ENCODE peak calls at places on chromosomes 4 and X, in nine cellular contexts. One of them, this sample, is unnamed.

GRCh38 chr4:126853715-126854114 is 779.0 kb upstream of the INTU start:
- DNase-seq in GM06990: no peak
- DNase-seq in T-cell: no peak
- DNase-seq in SHP77: no peak
- DNase-seq in HT1080: no peak
- DNase-seq in stimulated activated CD4-positive, alpha-beta T cell treated with anti-CD3 and anti-CD28 coated beads, Interleukin-12 subunit alpha, Interleukin-12 subunit beta, amount 100 ng/mL, for 24 hours: no peak
- DNase-seq in effector memory CD4-positive, alpha-beta T cell: no peak
- DNase-seq in activated T-helper 2 cell treated with anti-CD3 and anti-CD28 coated beads, Interferon-gamma antibody, Interleukin-2, Interleukin-4, amounts not matched to agents 10 μg/mL and 5 μg/mL and 100 μg/mL, durations not matched to agents 14 hours and 24 hours and 36 hours: no peak
- DNase-seq in PC-3: no peak
- DNase-seq in this sample: no peak

GRCh38 chr4:38442073-38442788 is 221.8 kb upstream of the KLF3 start:
- DNase-seq in effector memory CD4-positive, alpha-beta T cell: no peak
- DNase-seq in PC-3: no peak
- DNase-seq in activated T-helper 2 cell treated with anti-CD3 and anti-CD28 coated beads, Interferon-gamma antibody, Interleukin-2, Interleukin-4, amounts not matched to agents 10 μg/mL and 5 μg/mL and 100 μg/mL, durations not matched to agents 14 hours and 24 hours and 36 hours: no peak
- DNase-seq in SHP77: no peak
- DNase-seq in GM06990: no peak
- DNase-seq in T-cell: no peak
- DNase-seq in stimulated activated CD4-positive, alpha-beta T cell treated with anti-CD3 and anti-CD28 coated beads, Interleukin-12 subunit alpha, Interleukin-12 subunit beta, amount 100 ng/mL, for 24 hours: no peak
- DNase-seq in HT1080: no peak
- DNase-seq in this sample: no peak

GRCh38 chr4:165325732-165326512 is 1.5 kb upstream of the MSMO1 start:
- DNase-seq in HT1080: peak
- DNase-seq in activated T-helper 2 cell treated with anti-CD3 and anti-CD28 coated beads, Interferon-gamma antibody, Interleukin-2, Interleukin-4, amounts not matched to agents 10 μg/mL and 5 μg/mL and 100 μg/mL, durations not matched to agents 14 hours and 24 hours and 36 hours: no peak
- DNase-seq in PC-3: peak
- DNase-seq in SHP77: no peak
- DNase-seq in effector memory CD4-positive, alpha-beta T cell: no peak
- DNase-seq in stimulated activated CD4-positive, alpha-beta T cell treated with anti-CD3 and anti-CD28 coated beads, Interleukin-12 subunit alpha, Interleukin-12 subunit beta, amount 100 ng/mL, for 24 hours: no peak
- DNase-seq in GM06990: no peak
- DNase-seq in T-cell: no peak
- DNase-seq in this sample: no peak

GRCh38 chrX:79482686-79483085 is 115.6 kb upstream of the ITM2A start:
- DNase-seq in T-cell: no peak
- DNase-seq in PC-3: no peak
- DNase-seq in stimulated activated CD4-positive, alpha-beta T cell treated with anti-CD3 and anti-CD28 coated beads, Interleukin-12 subunit alpha, Interleukin-12 subunit beta, amount 100 ng/mL, for 24 hours: no peak
- DNase-seq in effector memory CD4-positive, alpha-beta T cell: no peak
- DNase-seq in activated T-helper 2 cell treated with anti-CD3 and anti-CD28 coated beads, Interferon-gamma antibody, Interleukin-2, Interleukin-4, amounts not matched to agents 10 μg/mL and 5 μg/mL and 100 μg/mL, durations not matched to agents 14 hours and 24 hours and 36 hours: no peak
- DNase-seq in HT1080: no peak
- DNase-seq in GM06990: no peak
- DNase-seq in SHP77: no peak
- DNase-seq in this sample: no peak

GRCh38 chr4:184641022-184641421 is 8.2 kb downstream of the CASP3 start:
- DNase-seq in HT1080: no peak
- DNase-seq in effector memory CD4-positive, alpha-beta T cell: no peak
- DNase-seq in GM06990: no peak
- DNase-seq in stimulated activated CD4-positive, alpha-beta T cell treated with anti-CD3 and anti-CD28 coated beads, Interleukin-12 subunit alpha, Interleukin-12 subunit beta, amount 100 ng/mL, for 24 hours: no peak
- DNase-seq in T-cell: no peak
- DNase-seq in PC-3: no peak
- DNase-seq in activated T-helper 2 cell treated with anti-CD3 and anti-CD28 coated beads, Interferon-gamma antibody, Interleukin-2, Interleukin-4, amounts not matched to agents 10 μg/mL and 5 μg/mL and 100 μg/mL, durations not matched to agents 14 hours and 24 hours and 36 hours: no peak
- DNase-seq in SHP77: no peak
- DNase-seq in this sample: no peak

GRCh38 chrX:17547658-17548057 is 172.7 kb downstream of the NHS start:
- DNase-seq in PC-3: peak
- DNase-seq in SHP77: peak
- DNase-seq in HT1080: peak
- DNase-seq in T-cell: no peak
- DNase-seq in activated T-helper 2 cell treated with anti-CD3 and anti-CD28 coated beads, Interferon-gamma antibody, Interleukin-2, Interleukin-4, amounts not matched to agents 10 μg/mL and 5 μg/mL and 100 μg/mL, durations not matched to agents 14 hours and 24 hours and 36 hours: no peak
- DNase-seq in GM06990: peak
- DNase-seq in stimulated activated CD4-positive, alpha-beta T cell treated with anti-CD3 and anti-CD28 coated beads, Interleukin-12 subunit alpha, Interleukin-12 subunit beta, amount 100 ng/mL, for 24 hours: no peak
- DNase-seq in effector memory CD4-positive, alpha-beta T cell: no peak
- DNase-seq in this sample: peak

GRCh38 chrX:73916931-73917657 is 354.1 kb downstream of the CHIC1 start:
- DNase-seq in stimulated activated CD4-positive, alpha-beta T cell treated with anti-CD3 and anti-CD28 coated beads, Interleukin-12 subunit alpha, Interleukin-12 subunit beta, amount 100 ng/mL, for 24 hours: no peak
- DNase-seq in GM06990: no peak
- DNase-seq in activated T-helper 2 cell treated with anti-CD3 and anti-CD28 coated beads, Interferon-gamma antibody, Interleukin-2, Interleukin-4, amounts not matched to agents 10 μg/mL and 5 μg/mL and 100 μg/mL, durations not matched to agents 14 hours and 24 hours and 36 hours: no peak
- DNase-seq in PC-3: peak
- DNase-seq in HT1080: peak
- DNase-seq in SHP77: no peak
- DNase-seq in T-cell: no peak
- DNase-seq in effector memory CD4-positive, alpha-beta T cell: no peak
- DNase-seq in this sample: peak

GRCh38 chr4:10662937-10663336 is 21.6 kb downstream of the CLNK start:
- DNase-seq in effector memory CD4-positive, alpha-beta T cell: no peak
- DNase-seq in SHP77: no peak
- DNase-seq in HT1080: no peak
- DNase-seq in stimulated activated CD4-positive, alpha-beta T cell treated with anti-CD3 and anti-CD28 coated beads, Interleukin-12 subunit alpha, Interleukin-12 subunit beta, amount 100 ng/mL, for 24 hours: no peak
- DNase-seq in activated T-helper 2 cell treated with anti-CD3 and anti-CD28 coated beads, Interferon-gamma antibody, Interleukin-2, Interleukin-4, amounts not matched to agents 10 μg/mL and 5 μg/mL and 100 μg/mL, durations not matched to agents 14 hours and 24 hours and 36 hours: no peak
- DNase-seq in T-cell: no peak
- DNase-seq in GM06990: no peak
- DNase-seq in PC-3: no peak
- DNase-seq in this sample: no peak